ENCODE peak calls at places on chromosomes 4 and X, in seven cellular contexts. One of them, this sample, is unnamed.

GRCh38 chr4:8035371-8035780 is 95.7 kb upstream of the AFAP1 start:
- DNase-seq in vagina: no peak
- DNase-seq in tibial artery: no peak
- DNase-seq in CD8-positive, alpha-beta T cell: no peak
- DNase-seq in endodermal cell: no peak
- DNase-seq in neural progenitor cell: no peak
- DNase-seq in pancreas: no peak
- DNase-seq in this sample: no peak

GRCh38 chrX:97481228-97481627 is 597.5 kb downstream of the RPA4 start:
- DNase-seq in vagina: no peak
- DNase-seq in tibial artery: no peak
- DNase-seq in CD8-positive, alpha-beta T cell: no peak
- DNase-seq in endodermal cell: no peak
- DNase-seq in neural progenitor cell: no peak
- DNase-seq in pancreas: no peak
- DNase-seq in this sample: no peak

GRCh38 chrX:32139463-32139862 is 1067.6 kb upstream of the FTHL17 start:
- DNase-seq in vagina: no peak
- DNase-seq in tibial artery: no peak
- DNase-seq in CD8-positive, alpha-beta T cell: no peak
- DNase-seq in endodermal cell: no peak
- DNase-seq in neural progenitor cell: no peak
- DNase-seq in pancreas: no peak
- DNase-seq in this sample: no peak

GRCh38 chr4:81421346-81422218 is 50.1 kb downstream of the RASGEF1B start:
- DNase-seq in vagina: no peak
- DNase-seq in tibial artery: no peak
- DNase-seq in CD8-positive, alpha-beta T cell: no peak
- DNase-seq in endodermal cell: peak
- DNase-seq in neural progenitor cell: peak
- DNase-seq in pancreas: no peak
- DNase-seq in this sample: no peak

GRCh38 chr4:146545102-146545501 is 23.4 kb upstream of the SLC10A7 start:
- DNase-seq in vagina: no peak
- DNase-seq in tibial artery: no peak
- DNase-seq in CD8-positive, alpha-beta T cell: no peak
- DNase-seq in endodermal cell: peak
- DNase-seq in neural progenitor cell: peak
- DNase-seq in pancreas: no peak
- DNase-seq in this sample: no peak

GRCh38 chr4:140653718-140654515 is 85.2 kb upstream of the UCP1 start:
- DNase-seq in vagina: no peak
- DNase-seq in tibial artery: no peak
- DNase-seq in CD8-positive, alpha-beta T cell: no peak
- DNase-seq in endodermal cell: no peak
- DNase-seq in neural progenitor cell: peak
- DNase-seq in pancreas: no peak
- DNase-seq in this sample: no peak

GRCh38 chr4:158131037-158131436 is 41.8 kb downstream of the GASK1B start:
- DNase-seq in vagina: no peak
- DNase-seq in tibial artery: no peak
- DNase-seq in CD8-positive, alpha-beta T cell: no peak
- DNase-seq in endodermal cell: no peak
- DNase-seq in neural progenitor cell: no peak
- DNase-seq in pancreas: no peak
- DNase-seq in this sample: no peak

GRCh38 chr4:159516556-159516955 is 413.7 kb downstream of the RAPGEF2 start:
- DNase-seq in vagina: no peak
- DNase-seq in tibial artery: no peak
- DNase-seq in CD8-positive, alpha-beta T cell: no peak
- DNase-seq in endodermal cell: no peak
- DNase-seq in neural progenitor cell: no peak
- DNase-seq in pancreas: no peak
- DNase-seq in this sample: no peak

GRCh38 chr4:169854090-169854489 is 96.3 kb upstream of the HPF1 start:
- DNase-seq in vagina: no peak
- DNase-seq in tibial artery: no peak
- DNase-seq in CD8-positive, alpha-beta T cell: no peak
- DNase-seq in endodermal cell: no peak
- DNase-seq in neural progenitor cell: no peak
- DNase-seq in pancreas: no peak
- DNase-seq in this sample: no peak

GRCh38 chrX:100830143-100830542 is 10.0 kb downstream of the CSTF2 start:
- DNase-seq in vagina: no peak
- DNase-seq in tibial artery: no peak
- DNase-seq in CD8-positive, alpha-beta T cell: no peak
- DNase-seq in endodermal cell: no peak
- DNase-seq in neural progenitor cell: no peak
- DNase-seq in pancreas: no peak
- DNase-seq in this sample: no peak

GRCh38 chrX:16665089-16665488 is 15.1 kb downstream of the S100G start:
- DNase-seq in vagina: no peak
- DNase-seq in tibial artery: no peak
- DNase-seq in CD8-positive, alpha-beta T cell: no peak
- DNase-seq in endodermal cell: no peak
- DNase-seq in neural progenitor cell: no peak
- DNase-seq in pancreas: no peak
- DNase-seq in this sample: no peak

GRCh38 chrX:16666541-16666940 is 16.6 kb downstream of the S100G start:
- DNase-seq in vagina: no peak
- DNase-seq in tibial artery: no peak
- DNase-seq in CD8-positive, alpha-beta T cell: no peak
- DNase-seq in endodermal cell: peak
- DNase-seq in neural progenitor cell: peak
- DNase-seq in pancreas: no peak
- DNase-seq in this sample: no peak

GRCh38 chrX:16664059-16664458 is 14.1 kb downstream of the S100G start:
- DNase-seq in vagina: no peak
- DNase-seq in tibial artery: no peak
- DNase-seq in CD8-positive, alpha-beta T cell: no peak
- DNase-seq in endodermal cell: no peak
- DNase-seq in neural progenitor cell: no peak
- DNase-seq in pancreas: no peak
- DNase-seq in this sample: no peak

GRCh38 chrX:16662402-16662801 is 12.4 kb downstream of the S100G start:
- DNase-seq in vagina: no peak
- DNase-seq in tibial artery: no peak
- DNase-seq in CD8-positive, alpha-beta T cell: no peak
- DNase-seq in endodermal cell: no peak
- DNase-seq in neural progenitor cell: no peak
- DNase-seq in pancreas: no peak
- DNase-seq in this sample: no peak

GRCh38 chrX:16664626-16665025 is 14.7 kb downstream of the S100G start:
- DNase-seq in vagina: no peak
- DNase-seq in tibial artery: no peak
- DNase-seq in CD8-positive, alpha-beta T cell: no peak
- DNase-seq in endodermal cell: no peak
- DNase-seq in neural progenitor cell: no peak
- DNase-seq in pancreas: no peak
- DNase-seq in this sample: no peak
- H3K27ac ChIP-seq in vagina: no peak
- H3K27ac ChIP-seq in tibial artery: no peak
- H3K27ac ChIP-seq in CD8-positive, alpha-beta T cell: no peak
- H3K27ac ChIP-seq in endodermal cell: no peak
- H3K27ac ChIP-seq in neural progenitor cell: no peak
- H3K27ac ChIP-seq in pancreas: no peak
- H3K27ac ChIP-seq in this sample: peak

GRCh38 chrX:17882680-17883079 is 21.6 kb upstream of the RAI2 start:
- DNase-seq in vagina: no peak
- DNase-seq in tibial artery: no peak
- DNase-seq in CD8-positive, alpha-beta T cell: no peak
- DNase-seq in endodermal cell: no peak
- DNase-seq in neural progenitor cell: no peak
- DNase-seq in pancreas: no peak
- DNase-seq in this sample: no peak
- H3K4me3 ChIP-seq in vagina: no peak
- H3K4me3 ChIP-seq in tibial artery: no peak
- H3K4me3 ChIP-seq in CD8-positive, alpha-beta T cell: no peak
- H3K4me3 ChIP-seq in endodermal cell: no peak
- H3K4me3 ChIP-seq in neural progenitor cell: no peak
- H3K4me3 ChIP-seq in pancreas: no peak
- H3K4me3 ChIP-seq in this sample: no peak

GRCh38 chrX:18931972-18932371 is 51.9 kb downstream of the PHKA2 start:
- DNase-seq in vagina: no peak
- DNase-seq in tibial artery: no peak
- DNase-seq in CD8-positive, alpha-beta T cell: no peak
- DNase-seq in endodermal cell: peak
- DNase-seq in neural progenitor cell: peak
- DNase-seq in pancreas: no peak
- DNase-seq in this sample: no peak
- TF ChIP-seq CTCF in vagina: no peak
- TF ChIP-seq CTCF in tibial artery: peak
- TF ChIP-seq CTCF in CD8-positive, alpha-beta T cell: no peak
- TF ChIP-seq CTCF in endodermal cell: peak
- TF ChIP-seq CTCF in neural progenitor cell: peak
- TF ChIP-seq CTCF in pancreas: no peak
- TF ChIP-seq CTCF in this sample: peak

GRCh38 chrX:149505671-149506070 is 565 bp upstream of the IDS start:
- DNase-seq in vagina: no peak
- DNase-seq in tibial artery: no peak
- DNase-seq in CD8-positive, alpha-beta T cell: no peak
- DNase-seq in endodermal cell: no peak
- DNase-seq in neural progenitor cell: no peak
- DNase-seq in pancreas: no peak
- DNase-seq in this sample: no peak
- H3K27ac ChIP-seq in vagina: peak
- H3K27ac ChIP-seq in tibial artery: peak
- H3K27ac ChIP-seq in CD8-positive, alpha-beta T cell: peak
- H3K27ac ChIP-seq in endodermal cell: no peak
- H3K27ac ChIP-seq in neural progenitor cell: no peak
- H3K27ac ChIP-seq in pancreas: no peak
- H3K27ac ChIP-seq in this sample: no peak

GRCh38 chr4:28117067-28117756 is 1256.6 kb downstream of the STIM2 start:
- DNase-seq in vagina: no peak
- DNase-seq in tibial artery: no peak
- DNase-seq in CD8-positive, alpha-beta T cell: no peak
- DNase-seq in endodermal cell: no peak
- DNase-seq in neural progenitor cell: no peak
- DNase-seq in pancreas: no peak
- DNase-seq in this sample: no peak
- H3K4me3 ChIP-seq in vagina: no peak
- H3K4me3 ChIP-seq in tibial artery: no peak
- H3K4me3 ChIP-seq in CD8-positive, alpha-beta T cell: no peak
- H3K4me3 ChIP-seq in endodermal cell: no peak
- H3K4me3 ChIP-seq in neural progenitor cell: no peak
- H3K4me3 ChIP-seq in pancreas: no peak
- H3K4me3 ChIP-seq in this sample: peak

This sample was measured in AG04450.